ENCODE peak calls at places on chromosomes 6 and 20, in nine cellular contexts. Z is tibial nerve; K is T-cell; E is SHP77 treated with DMSO at 0.1 percent for 48 hours; G is stimulated activated CD4-positive, alpha-beta T cell treated with anti-CD3 and anti-CD28 coated beads, Interleukin-15, amount 100 ng/mL, for 1 hour; J is GM10248; C is iPS-NIHi11; Y is heart right ventricle; I is activated naive CD8-positive, alpha-beta T cell treated with anti-CD3 and anti-CD28 coated beads, Interleukin-2, amount 50 U/mL, for 24 hours. M is an unnamed sample.

GRCh38 chr6:125888989-125889656 is 67.4 kb upstream of the HINT3 start:
- DNase-seq in E (no peak), C (peak; percentile 49), Y (no peak), K (no peak), I (no peak), J (peak; percentile 15), G (no peak), Z (no peak), M (no peak)

GRCh38 chr6:42423244-42423643 is 28.5 kb downstream of the TRERF1 start:
- DNase-seq in K (peak; percentile 22), E (no peak), G (no peak), Z (no peak), C (no peak), Y (no peak), I (peak; percentile 51), J (peak; percentile 39), M (no peak)

GRCh38 chr6:157217198-157217893 is 106.0 kb downstream of the TMEM242 start:
- DNase-seq in C (no peak), K (no peak), Z (no peak), I (no peak), J (no peak), E (no peak), Y (no peak), G (no peak), M (peak; percentile 15)

GRCh38 chr20:21322921-21323321 is 19.8 kb downstream of the XRN2 start:
- DNase-seq in G (no peak), E (no peak), J (no peak), Y (no peak), C (no peak), I (no peak), Z (no peak), K (no peak), M (no peak)

GRCh38 chr6:1391692-1392309 is 2.4 kb downstream of the FOXF2 start:
- DNase-seq in Z (no peak), J (no peak), Y (no peak), K (no peak), E (no peak), G (no peak), I (no peak), C (no peak), M (no peak)

GRCh38 chr20:38373231-38373867 is 27.1 kb downstream of the LBP start:
- DNase-seq in Y (peak; percentile 17), J (no peak), G (no peak), Z (peak; percentile 23), I (no peak), C (no peak), K (no peak), E (no peak), M (no peak)

GRCh38 chr6:138517635-138518034 is 18.3 kb upstream of the NHSL1 start:
- DNase-seq in Y (peak; percentile 22), C (peak; percentile 69), K (peak; percentile 59), I (peak; percentile 41), G (peak; percentile 33), Z (no peak), J (peak; percentile 68), E (peak; percentile 18), M (no peak)

GRCh38 chr20:25274891-25275812 is 27.3 kb downstream of the PYGB start:
- DNase-seq in E (no peak), K (no peak), C (no peak), G (no peak), Z (no peak), Y (peak; percentile 54), J (no peak), I (no peak), M (peak; percentile 11)

GRCh38 chr6:123770247-123770949 is 33.3 kb upstream of the NKAIN2 start:
- DNase-seq in J (no peak), K (no peak), I (no peak), C (no peak), Y (no peak), G (no peak), Z (no peak), E (no peak), M (no peak)

GRCh38 chr6:2133718-2134310 is 111.6 kb downstream of the GMDS start:
- DNase-seq in Z (no peak), Y (no peak), E (no peak), K (no peak), I (no peak), J (no peak), C (no peak), G (no peak), M (no peak)

GRCh38 chr6:153108320-153108719 is 22.8 kb downstream of the RGS17 start:
- DNase-seq in C (peak; percentile 12), Y (no peak), J (no peak), Z (no peak), E (no peak), K (no peak), G (no peak), I (no peak), M (no peak)

GRCh38 chr6:91063362-91063761 is 476.5 kb upstream of the MAP3K7 start:
- DNase-seq in G (no peak), I (no peak), C (no peak), K (no peak), Z (no peak), E (no peak), Y (no peak), J (no peak), M (no peak)

GRCh38 chr6:151716446-151717047 is 90.9 kb upstream of the ESR1 start:
- DNase-seq in Z (no peak), I (no peak), G (no peak), E (no peak), Y (no peak), J (no peak), K (peak; percentile 27), C (no peak), M (no peak)

GRCh38 chr6:158369241-158369640 is 57.0 kb downstream of the TULP4 start:
- DNase-seq in Y (no peak), Z (no peak), K (no peak), I (no peak), C (no peak), E (no peak), J (no peak), G (no peak), M (no peak)

GRCh38 chr6:15502451-15503345 is 160.1 kb downstream of the DTNBP1 start:
- DNase-seq in Z (no peak), Y (no peak), G (no peak), E (no peak), J (no peak), I (no peak), C (no peak), K (no peak), M (no peak)

GRCh38 chr6:24402697-24403500 is at the start of gene MRS2:
- DNase-seq in I (peak; percentile 80), J (peak; percentile 91), C (peak; percentile 83), K (peak; percentile 76), G (peak; percentile 62), E (peak; percentile 44), Y (peak; percentile 84), Z (peak; percentile 64), M (peak; percentile 88)

GRCh38 chr6:109896333-109896732 is 81.8 kb upstream of the GPR6 start:
- DNase-seq in E (no peak), Y (no peak), I (no peak), G (no peak), J (no peak), K (no peak), C (no peak), Z (no peak), M (no peak)

GRCh38 chr6:151705994-151706733 is 101.3 kb upstream of the ESR1 start:
- DNase-seq in E (no peak), G (no peak), J (no peak), C (no peak), I (no peak), Z (no peak), Y (no peak), K (no peak), M (no peak)

GRCh38 chr6:113994934-113995342 is 24.0 kb upstream of the HDAC2 start:
- DNase-seq in Z (peak; percentile 11), C (peak; percentile 67), I (no peak), G (no peak), K (peak; percentile 20), J (peak; percentile 35), Y (peak; percentile 44), E (peak; percentile 86), M (no peak)

GRCh38 chr6:56837322-56837894 is 117.5 kb upstream of the BEND6 start:
- DNase-seq in Y (no peak), K (no peak), I (no peak), G (no peak), J (no peak), C (no peak), E (no peak), Z (no peak), M (no peak)

M was measured in breast epithelium.